ENCODE peak calls at places on chromosomes 4 and X, in five cellular contexts. Q, V, R, A and M are unnamed samples.

GRCh38 chr4:145829629-145830395 is 108.8 kb downstream of the ZNF827 start:
- DNase-seq in V (no peak), R (no peak), A (no peak), Q (no peak), M (no peak)

GRCh38 chrX:1860936-1861670 is 246.2 kb downstream of the ASMT start:
- DNase-seq in Q (no peak), V (no peak), R (no peak), A (no peak), M (no peak)

GRCh38 chrX:51641421-51642021 is 22.8 kb upstream of the CENPVL3 start:
- DNase-seq in V (no peak), A (peak; percentile 33), R (peak; percentile 6), Q (no peak), M (peak; percentile 27)

GRCh38 chrX:21638311-21638710 is 19.8 kb downstream of the KLHL34 start:
- DNase-seq in Q (no peak), R (no peak), A (peak; percentile 41), V (no peak), M (no peak)

GRCh38 chr4:54861201-54861600 is 203.4 kb downstream of the KIT start:
- DNase-seq in Q (no peak), R (no peak), V (no peak), A (no peak), M (no peak)

GRCh38 chr4:48116582-48116981 is 17.5 kb downstream of the TXK start:
- DNase-seq in Q (no peak), A (no peak), V (no peak), R (no peak), M (no peak)

GRCh38 chr4:48836658-48837057 is 5.8 kb downstream of the OCIAD1 start:
- DNase-seq in A (no peak), R (no peak), Q (no peak), V (no peak), M (no peak)

GRCh38 chr4:150119492-150119891 is 41.2 kb downstream of the DCLK2 start:
- DNase-seq in A (no peak), R (no peak), V (no peak), Q (no peak), M (no peak)

GRCh38 chr4:121696140-121696640 is 590 bp downstream of the ANXA5 start:
- DNase-seq in A (peak; percentile 62), V (peak; percentile 85), Q (peak; percentile 36), R (peak; percentile 63), M (peak; percentile 49)

GRCh38 chr4:151541438-151542071 is 132.6 kb downstream of the FHIP1A start:
- DNase-seq in V (no peak), A (peak; percentile 23), Q (no peak), R (no peak), M (no peak)

GRCh38 chrX:71492086-71493065 is 40.5 kb upstream of the OGT start:
- DNase-seq in V (peak; percentile 54), Q (peak; percentile 26), A (peak; percentile 39), R (no peak), M (peak; percentile 41)

GRCh38 chr4:149063007-149063406 is 620.8 kb upstream of the NR3C2 start:
- DNase-seq in R (no peak), A (no peak), Q (no peak), V (no peak), M (no peak)

GRCh38 chr4:150283689-150284088 is 205.4 kb downstream of the DCLK2 start:
- DNase-seq in R (no peak), Q (no peak), A (peak; percentile 74), V (no peak), M (no peak)